ENCODE peak calls at places on chromosomes 7 and 10, in nine cellular contexts. O, C, J, X, R, L, H, G and A are unnamed samples.

GRCh38 chr7:82211333-82211732 is 232.2 kb downstream of the CACNA2D1 start:
- DNase-seq in O (no peak), C (no peak), J (no peak), X (no peak), R (no peak), L (no peak), H (no peak), G (no peak), A (no peak)

GRCh38 chr7:17298102-17298839 is at the start of gene AHR:
- DNase-seq in O (peak), C (peak), J (peak), X (peak), R (peak), L (peak), H (peak), G (peak), A (no peak)

GRCh38 chr7:31100870-31101269 is 48.8 kb downstream of the ADCYAP1R1 start:
- DNase-seq in O (no peak), C (no peak), J (no peak), X (no peak), R (no peak), L (no peak), H (no peak), G (no peak), A (no peak)

GRCh38 chr10:107611101-107611500 is 446.6 kb upstream of the SORCS1 start:
- DNase-seq in O (no peak), C (no peak), J (no peak), X (no peak), R (no peak), L (no peak), H (no peak), G (no peak), A (no peak)

GRCh38 chr7:110356438-110356837 is 734.5 kb upstream of the LRRN3 start:
- DNase-seq in O (no peak), C (no peak), J (no peak), X (no peak), R (no peak), L (no peak), H (no peak), G (no peak), A (no peak)

GRCh38 chr10:101266396-101267298 is 37.4 kb upstream of the LBX1 start:
- DNase-seq in O (no peak), C (no peak), J (no peak), X (no peak), R (no peak), L (no peak), H (no peak), G (no peak), A (no peak)

GRCh38 chr10:58647770-58648169 is 135.1 kb downstream of the BICC1 start:
- DNase-seq in O (no peak), C (no peak), J (no peak), X (no peak), R (no peak), L (no peak), H (no peak), G (no peak), A (no peak)

GRCh38 chr10:51233337-51234100 is 159.2 kb downstream of the PRKG1 start:
- DNase-seq in O (no peak), C (no peak), J (no peak), X (no peak), R (no peak), L (no peak), H (no peak), G (no peak), A (no peak)